ENCODE peak calls at places on chromosomes 6 and 20, in four cellular contexts. T, Q, R and W are unnamed samples.
A peak's percentile ranks its signal among the peaks of the same experiment; 100 is the strongest.

GRCh38 chr20:50582092-50582491 is 71.9 kb downstream of the PTPN1 start:
- DNase-seq in T (no peak), R (no peak), Q (no peak), W (no peak)

GRCh38 chr20:25453035-25453810 is 45.8 kb downstream of the GINS1 start:
- DNase-seq in R (no peak), T (peak; percentile 75), Q (no peak), W (no peak)

GRCh38 chr6:39377530-39377929 is 55.0 kb upstream of the KCNK16 start:
- DNase-seq in T (peak; percentile 45), Q (no peak), R (no peak), W (no peak)

GRCh38 chr6:164290101-164290500 is 875.6 kb downstream of the QKI start:
- DNase-seq in T (no peak), R (no peak), Q (no peak), W (no peak)

GRCh38 chr6:145272246-145272645 is 463.1 kb downstream of the EPM2A start:
- DNase-seq in R (no peak), Q (no peak), T (no peak), W (no peak)

GRCh38 chr6:149014631-149015171 is 267.9 kb downstream of the UST start:
- DNase-seq in T (no peak), R (no peak), Q (no peak), W (no peak)

GRCh38 chr6:150991487-150991886 is 126.0 kb downstream of the MTHFD1L start:
- DNase-seq in R (no peak), T (no peak), Q (no peak), W (no peak)

GRCh38 chr6:150293423-150294280 is 75.2 kb upstream of the IYD start:
- DNase-seq in R (no peak), Q (no peak), T (peak; percentile 37), W (no peak)

GRCh38 chr6:128259735-128260685 is 260.4 kb downstream of the PTPRK start:
- DNase-seq in R (no peak), T (peak; percentile 30), Q (no peak), W (no peak)

GRCh38 chr6:127342296-127342945 is 988 bp downstream of the ECHDC1 start:
- DNase-seq in T (peak; percentile 86), R (no peak), Q (no peak), W (no peak)

GRCh38 chr20:45109634-45110033 is 5.3 kb downstream of the WFDC5 start:
- DNase-seq in T (no peak), R (no peak), Q (no peak), W (no peak)

GRCh38 chr20:5056801-5057599 is 55.7 kb upstream of the SLC23A2 start:
- DNase-seq in R (peak; percentile 57), T (peak; percentile 23), Q (peak; percentile 43), W (peak; percentile 20)

GRCh38 chr6:57013501-57013900 is 33.0 kb upstream of the KIAA1586 start:
- DNase-seq in R (no peak), Q (no peak), T (peak; percentile 54), W (no peak)

GRCh38 chr6:38640216-38640909 is 634 bp upstream of the BTBD9 start:
- DNase-seq in Q (no peak), T (peak; percentile 13), R (no peak), W (peak; percentile 15)

GRCh38 chr20:34691838-34692237 is 12.3 kb upstream of the TP53INP2 start:
- DNase-seq in R (no peak), Q (no peak), T (no peak), W (no peak)

GRCh38 chr20:44035924-44036323 is 121.3 kb downstream of the TOX2 start:
- DNase-seq in Q (no peak), T (no peak), R (no peak), W (no peak)

GRCh38 chr6:101399627-101399955 is 6.1 kb downstream of the GRIK2 start:
- DNase-seq in Q (no peak), R (no peak), T (no peak), W (no peak)

GRCh38 chr6:788058-788457 is 95.1 kb upstream of the EXOC2 start:
- DNase-seq in R (no peak), T (no peak), Q (no peak), W (no peak)

GRCh38 chr6:127148511-127148910 is 30.0 kb downstream of the RSPO3 start:
- DNase-seq in R (no peak), Q (no peak), T (no peak), W (no peak)

GRCh38 chr6:15269619-15270018 is 23.8 kb downstream of the JARID2 start:
- DNase-seq in Q (no peak), T (no peak), R (no peak), W (no peak)

GRCh38 chr6:13194852-13195251 is 133.5 kb downstream of the TBC1D7 start:
- DNase-seq in Q (no peak), T (peak; percentile 65), R (no peak), W (peak; percentile 21)

GRCh38 chr6:121491576-121491975 is 56.1 kb downstream of the GJA1 start:
- DNase-seq in T (no peak), R (no peak), Q (no peak), W (no peak)

GRCh38 chr6:143223895-143224294 is 163.2 kb downstream of the AIG1 start:
- DNase-seq in R (no peak), Q (no peak), T (peak; percentile 59), W (no peak)

GRCh38 chr20:50680106-50680960 is 11.0 kb downstream of the RIPOR3 start:
- DNase-seq in Q (no peak), R (no peak), T (peak; percentile 75), W (no peak)